ENCODE peak calls at places on chromosomes 2 and 18, in four cellular contexts. I is H1, V is mesendoderm, U is H9. T is an unnamed sample. For H3K79me2, the result is how much of the 10 kb centered on the place peaks cover.

GRCh38 chr2:144938308-144938709 is 418.4 kb upstream of the ZEB2 start:
- DNase-seq in I (no peak), V (no peak), U (no peak), T (no peak)

GRCh38 chr18:12088731-12089375 is 4.8 kb upstream of the ANKRD62 start:
- DNase-seq in I (no peak), V (no peak), U (no peak), T (no peak)

GRCh38 chr2:36404312-36404711 is 48.7 kb downstream of the CRIM1 start:
- DNase-seq in I (no peak), V (no peak), U (no peak), T (peak)

GRCh38 chr2:98463081-98463481 is 18.4 kb downstream of the INPP4A start:
- DNase-seq in I (no peak), V (no peak), U (no peak), T (no peak)

GRCh38 chr18:70469916-70470315 is 181.1 kb downstream of the SOCS6 start:
- DNase-seq in I (no peak), V (peak), U (no peak), T (no peak)

GRCh38 chr2:143489135-143489534 is 359.9 kb downstream of the ARHGAP15 start:
- DNase-seq in I (no peak), V (no peak), U (no peak), T (no peak)

GRCh38 chr18:58128286-58129018 is 84.4 kb downstream of the NEDD4L start:
- DNase-seq in I (no peak), V (no peak), U (no peak), T (peak)

GRCh38 chr2:110717734-110718133 is 14.6 kb upstream of the ACOXL start:
- DNase-seq in I (no peak), V (no peak), U (no peak), T (no peak)

GRCh38 chr2:1024981-1025380 is 74.3 kb downstream of the SNTG2 start:
- DNase-seq in I (no peak), V (no peak), U (no peak), T (no peak)

GRCh38 chr2:85697096-85697495 is 2.9 kb downstream of the GNLY start:
- DNase-seq in I (no peak), V (no peak), U (no peak), T (no peak)

GRCh38 chr18:36580874-36581750 is 247.7 kb downstream of the TPGS2 start:
- DNase-seq in I (no peak), V (no peak), U (no peak), T (no peak)

GRCh38 chr18:7447629-7448028 is 119.5 kb upstream of the PTPRM start:
- DNase-seq in I (no peak), V (no peak), U (no peak), T (no peak)

GRCh38 chr2:158518083-158518482 is 61.3 kb downstream of the PKP4 start:
- DNase-seq in I (no peak), V (no peak), U (no peak), T (peak)

GRCh38 chr2:227821043-227821942 is 7.7 kb downstream of the CCL20 start:
- DNase-seq in I (no peak), V (no peak), U (no peak), T (no peak)

GRCh38 chr2:137741963-137742362 is 222.3 kb upstream of the HNMT start:
- DNase-seq in I (no peak), V (no peak), U (no peak), T (no peak)

GRCh38 chr2:86372641-86373502 is 35.4 kb upstream of the REEP1 start:
- DNase-seq in I (peak), V (peak), U (peak), T (peak)

GRCh38 chr18:74742573-74742972 is 144.9 kb downstream of the ZNF407 start:
- DNase-seq in I (no peak), V (no peak), U (no peak), T (no peak)

GRCh38 chr2:225670111-225670974 is 270.8 kb downstream of the NYAP2 start:
- DNase-seq in I (no peak), V (peak), U (no peak), T (peak)

GRCh38 chr2:118443596-118443995 is 355.3 kb downstream of the INSIG2 start:
- DNase-seq in I (no peak), V (peak), U (no peak), T (no peak)

GRCh38 chr18:42182728-42183700 is 228.0 kb downstream of the PIK3C3 start:
- DNase-seq in I (no peak), V (no peak), U (no peak), T (no peak)

GRCh38 chr2:210577263-210578071 is 21.1 kb downstream of the CPS1 start:
- DNase-seq in I (no peak), V (peak), U (no peak), T (peak)

GRCh38 chr2:120735750-120736170 is at the start of gene GLI2:
- DNase-seq in I (peak), V (peak), U (peak), T (peak)

GRCh38 chr2:231563378-231563961 is 29.2 kb upstream of the TEX44 start:
- DNase-seq in I (peak), V (peak), U (peak), T (peak)

DNA sequence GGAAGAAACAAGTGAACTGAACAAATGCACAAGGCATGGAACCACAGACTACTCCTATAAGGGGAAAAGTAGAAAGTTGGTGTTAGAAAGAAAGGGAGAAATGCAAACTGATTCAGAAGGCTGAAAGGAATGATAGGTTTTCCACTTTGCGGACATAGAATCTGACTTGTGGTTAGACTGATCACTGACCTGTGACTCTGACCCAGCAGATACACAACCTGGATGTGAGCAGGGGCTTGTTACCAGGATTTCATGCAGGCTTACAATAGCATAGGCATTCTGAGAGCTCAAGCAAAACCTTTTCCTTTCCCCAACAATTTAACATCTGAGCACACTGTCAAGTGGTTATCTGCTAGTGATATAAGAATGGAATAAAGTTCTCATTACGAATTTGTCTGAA is 237.0 kb upstream of the CDH20 start:
- DNase-seq in I (no peak), V (no peak), U (no peak), T (no peak)
- H3K79me2 ChIP-seq in I (under half), V (under half), U (under half), T (under half)

GRCh38 chr2:217936952-217937351 is 65.8 kb downstream of the TNS1 start:
- DNase-seq in I (no peak), V (no peak), U (no peak), T (no peak)
- H2BK120ac ChIP-seq in I (no peak), V (no peak), U (no peak), T (no peak)

GRCh38 chr2:237733677-237734300 is 64.8 kb upstream of the RBM44 start:
- DNase-seq in I (no peak), V (peak), U (no peak), T (no peak)
- H3K79me2 ChIP-seq in I (under half), V (under half), U (under half), T (under half)

GRCh38 chr2:26492749-26493515 is 15.0 kb upstream of the OTOF start:
- DNase-seq in I (no peak), V (no peak), U (no peak), T (no peak)
- H2BK120ac ChIP-seq in I (no peak), V (no peak), U (no peak), T (no peak)

DNA sequence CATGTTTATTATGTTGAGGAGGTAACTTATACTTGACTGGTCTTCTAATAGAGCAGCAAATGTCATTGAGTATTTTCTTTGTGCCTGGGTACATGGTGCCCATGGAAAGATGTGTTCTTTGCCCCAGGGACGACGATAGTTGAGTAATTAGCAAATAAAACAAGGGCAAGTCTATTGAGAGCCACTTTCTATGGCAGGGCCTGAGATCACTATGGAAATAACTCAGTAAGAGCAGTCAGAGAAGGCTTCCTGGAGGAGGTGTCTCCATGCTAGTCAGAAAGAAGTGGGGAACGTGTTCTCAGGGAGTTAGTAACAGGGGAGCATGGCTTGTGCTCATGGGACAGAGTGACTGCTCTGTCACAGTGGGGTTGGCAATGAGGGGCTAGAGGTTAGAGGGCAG is 28.6 kb downstream of the CTIF start:
- DNase-seq in I (no peak), V (no peak), U (no peak), T (no peak)
- H3K79me2 ChIP-seq in I (under half), V (under half), U (under half), T (under half)

DNA sequence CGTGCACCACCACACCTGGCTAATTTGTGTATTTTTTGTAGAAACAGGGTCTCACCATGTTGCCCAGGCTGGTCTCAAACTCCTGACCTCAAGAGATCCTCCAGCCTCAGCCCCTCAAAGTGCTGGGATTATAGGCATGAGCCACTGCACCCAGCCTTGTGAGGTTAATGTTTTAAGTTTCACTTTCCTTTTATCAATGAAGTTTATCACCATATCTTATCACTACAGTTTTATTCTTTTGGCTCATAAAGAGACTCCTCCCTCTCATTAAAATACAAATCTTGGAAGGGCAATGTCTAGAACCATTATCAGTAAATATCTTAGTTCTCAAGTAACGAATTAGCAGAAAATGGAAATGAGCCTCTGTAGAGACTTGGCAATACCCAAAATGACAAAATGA is 173.8 kb downstream of the BCL11A start:
- DNase-seq in I (no peak), V (no peak), U (no peak), T (no peak)
- H2BK120ac ChIP-seq in I (no peak), V (no peak), U (no peak), T (no peak)

T was measured in trophoblast cell.